ENCODE peak calls at places on chromosome 2, in nine cellular contexts. One of them, this sample, is unnamed.
A peak's percentile ranks its signal among the peaks of the same experiment; 100 is the strongest.

GRCh38 chr2:135530313-135531230 is at the start of gene ZRANB3:
- DNase-seq in fibroblast of lung: peak; percentile 98
- DNase-seq in heart left ventricle: peak; percentile 96
- DNase-seq in uterus: peak; percentile 96
- DNase-seq in upper lobe of right lung: peak; percentile 94
- DNase-seq in left lung: peak; percentile 89
- DNase-seq in HCT116: peak; percentile 97
- DNase-seq in effector memory CD4-positive, alpha-beta T cell: peak; percentile 93
- DNase-seq in aorta: peak; percentile 94
- DNase-seq in this sample: peak; percentile 91

GRCh38 chr2:225293638-225294037 is 105.9 kb upstream of the NYAP2 start:
- DNase-seq in heart left ventricle: no peak
- DNase-seq in aorta: no peak
- DNase-seq in effector memory CD4-positive, alpha-beta T cell: no peak
- DNase-seq in fibroblast of lung: no peak
- DNase-seq in left lung: no peak
- DNase-seq in HCT116: no peak
- DNase-seq in uterus: no peak
- DNase-seq in upper lobe of right lung: no peak
- DNase-seq in this sample: no peak

GRCh38 chr2:47572136-47572535 is 169.2 kb downstream of the MSH2 start:
- DNase-seq in HCT116: no peak
- DNase-seq in left lung: no peak
- DNase-seq in heart left ventricle: no peak
- DNase-seq in uterus: no peak
- DNase-seq in fibroblast of lung: no peak
- DNase-seq in upper lobe of right lung: no peak
- DNase-seq in effector memory CD4-positive, alpha-beta T cell: no peak
- DNase-seq in aorta: no peak
- DNase-seq in this sample: no peak

GRCh38 chr2:237411683-237412349 is 2.1 kb downstream of the COL6A3 start:
- DNase-seq in uterus: peak; percentile 68
- DNase-seq in heart left ventricle: no peak
- DNase-seq in left lung: peak; percentile 78
- DNase-seq in aorta: peak; percentile 76
- DNase-seq in upper lobe of right lung: no peak
- DNase-seq in fibroblast of lung: peak; percentile 66
- DNase-seq in HCT116: no peak
- DNase-seq in effector memory CD4-positive, alpha-beta T cell: no peak
- DNase-seq in this sample: no peak

GRCh38 chr2:160635488-160635887 is 141.9 kb upstream of the RBMS1 start:
- DNase-seq in upper lobe of right lung: no peak
- DNase-seq in heart left ventricle: peak; percentile 60
- DNase-seq in uterus: no peak
- DNase-seq in left lung: no peak
- DNase-seq in HCT116: no peak
- DNase-seq in effector memory CD4-positive, alpha-beta T cell: no peak
- DNase-seq in fibroblast of lung: peak; percentile 35
- DNase-seq in aorta: no peak
- DNase-seq in this sample: no peak

GRCh38 chr2:95530734-95531133 is 46.2 kb upstream of the TRIM43B start:
- DNase-seq in left lung: no peak
- DNase-seq in fibroblast of lung: peak; percentile 26
- DNase-seq in uterus: no peak
- DNase-seq in heart left ventricle: no peak
- DNase-seq in upper lobe of right lung: no peak
- DNase-seq in HCT116: no peak
- DNase-seq in effector memory CD4-positive, alpha-beta T cell: no peak
- DNase-seq in aorta: no peak
- DNase-seq in this sample: no peak

GRCh38 chr2:23647563-23647962 is 262.6 kb downstream of the KLHL29 start:
- DNase-seq in effector memory CD4-positive, alpha-beta T cell: no peak
- DNase-seq in HCT116: no peak
- DNase-seq in heart left ventricle: no peak
- DNase-seq in aorta: no peak
- DNase-seq in uterus: no peak
- DNase-seq in fibroblast of lung: no peak
- DNase-seq in left lung: peak; percentile 72
- DNase-seq in upper lobe of right lung: no peak
- DNase-seq in this sample: no peak

GRCh38 chr2:12796617-12797016 is 79.9 kb downstream of the TRIB2 start:
- DNase-seq in HCT116: no peak
- DNase-seq in uterus: no peak
- DNase-seq in effector memory CD4-positive, alpha-beta T cell: no peak
- DNase-seq in fibroblast of lung: peak; percentile 36
- DNase-seq in aorta: no peak
- DNase-seq in heart left ventricle: peak; percentile 81
- DNase-seq in left lung: no peak
- DNase-seq in upper lobe of right lung: no peak
- DNase-seq in this sample: no peak

GRCh38 chr2:197130318-197130717 is 180.3 kb downstream of the ANKRD44 start:
- DNase-seq in effector memory CD4-positive, alpha-beta T cell: no peak
- DNase-seq in fibroblast of lung: no peak
- DNase-seq in upper lobe of right lung: no peak
- DNase-seq in HCT116: no peak
- DNase-seq in heart left ventricle: no peak
- DNase-seq in left lung: no peak
- DNase-seq in uterus: no peak
- DNase-seq in aorta: no peak
- DNase-seq in this sample: no peak

GRCh38 chr2:20992201-20992711 is 51.6 kb downstream of the APOB start:
- DNase-seq in HCT116: no peak
- DNase-seq in uterus: peak; percentile 58
- DNase-seq in heart left ventricle: no peak
- DNase-seq in aorta: peak; percentile 84
- DNase-seq in upper lobe of right lung: no peak
- DNase-seq in fibroblast of lung: no peak
- DNase-seq in left lung: no peak
- DNase-seq in effector memory CD4-positive, alpha-beta T cell: no peak
- DNase-seq in this sample: no peak

GRCh38 chr2:190277234-190278112 is 42.2 kb downstream of the HIBCH start:
- DNase-seq in fibroblast of lung: peak; percentile 65
- DNase-seq in effector memory CD4-positive, alpha-beta T cell: no peak
- DNase-seq in upper lobe of right lung: no peak
- DNase-seq in uterus: no peak
- DNase-seq in heart left ventricle: no peak
- DNase-seq in left lung: no peak
- DNase-seq in aorta: no peak
- DNase-seq in HCT116: peak; percentile 56
- DNase-seq in this sample: no peak

GRCh38 chr2:162710282-162710891 is 128.2 kb downstream of the KCNH7 start:
- DNase-seq in aorta: no peak
- DNase-seq in heart left ventricle: no peak
- DNase-seq in left lung: no peak
- DNase-seq in effector memory CD4-positive, alpha-beta T cell: no peak
- DNase-seq in upper lobe of right lung: no peak
- DNase-seq in fibroblast of lung: no peak
- DNase-seq in uterus: no peak
- DNase-seq in HCT116: no peak
- DNase-seq in this sample: peak; percentile 53

GRCh38 chr2:45002661-45003210 is 6.5 kb downstream of the SIX2 start:
- DNase-seq in HCT116: no peak
- DNase-seq in aorta: no peak
- DNase-seq in heart left ventricle: no peak
- DNase-seq in effector memory CD4-positive, alpha-beta T cell: no peak
- DNase-seq in left lung: no peak
- DNase-seq in fibroblast of lung: no peak
- DNase-seq in upper lobe of right lung: no peak
- DNase-seq in uterus: no peak
- DNase-seq in this sample: no peak

GRCh38 chr2:217695033-217695520 is 307.7 kb downstream of the TNS1 start:
- DNase-seq in upper lobe of right lung: no peak
- DNase-seq in heart left ventricle: no peak
- DNase-seq in fibroblast of lung: peak; percentile 88
- DNase-seq in left lung: no peak
- DNase-seq in uterus: no peak
- DNase-seq in HCT116: no peak
- DNase-seq in effector memory CD4-positive, alpha-beta T cell: no peak
- DNase-seq in aorta: no peak
- DNase-seq in this sample: no peak

GRCh38 chr2:240963065-240963375 is 35.4 kb upstream of the SNED1 start:
- DNase-seq in heart left ventricle: no peak
- DNase-seq in fibroblast of lung: no peak
- DNase-seq in HCT116: no peak
- DNase-seq in left lung: peak; percentile 59
- DNase-seq in effector memory CD4-positive, alpha-beta T cell: no peak
- DNase-seq in uterus: no peak
- DNase-seq in upper lobe of right lung: no peak
- DNase-seq in aorta: peak; percentile 68
- DNase-seq in this sample: no peak

GRCh38 chr2:129458451-129458850 is 521.0 kb upstream of the RAB6C start:
- DNase-seq in aorta: no peak
- DNase-seq in left lung: no peak
- DNase-seq in uterus: no peak
- DNase-seq in fibroblast of lung: no peak
- DNase-seq in upper lobe of right lung: no peak
- DNase-seq in heart left ventricle: no peak
- DNase-seq in effector memory CD4-positive, alpha-beta T cell: no peak
- DNase-seq in HCT116: no peak
- DNase-seq in this sample: no peak

DNA sequence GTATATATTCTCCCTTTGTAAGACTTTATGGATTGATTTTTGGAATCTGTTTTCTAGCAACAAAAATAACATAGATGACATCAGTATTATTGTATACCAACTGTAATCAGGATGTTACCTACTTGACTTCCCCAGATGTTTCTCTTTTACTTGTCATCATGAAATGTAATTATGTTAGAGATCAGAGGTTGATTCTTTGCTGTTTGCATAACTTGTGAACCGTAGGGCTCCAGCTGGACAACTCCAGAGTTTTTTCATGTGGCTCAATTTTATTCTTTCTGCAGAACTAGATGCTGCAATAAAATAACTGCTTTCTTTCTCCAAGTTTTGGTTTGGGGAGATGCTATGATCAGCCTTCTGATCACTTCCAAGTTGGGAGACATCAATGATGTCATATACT is 58.1 kb downstream of the SPOPL start:
- DNase-seq in heart left ventricle: no peak
- DNase-seq in left lung: no peak
- DNase-seq in uterus: no peak
- DNase-seq in effector memory CD4-positive, alpha-beta T cell: no peak
- DNase-seq in aorta: no peak
- DNase-seq in upper lobe of right lung: no peak
- DNase-seq in fibroblast of lung: peak; percentile 22
- DNase-seq in HCT116: no peak
- DNase-seq in this sample: no peak
- H3K36me3 ChIP-seq in heart left ventricle: no peaks in the 10 kb centered on the region
- H3K36me3 ChIP-seq in left lung: peaks cover 57% of the 10 kb centered on the region
- H3K36me3 ChIP-seq in uterus: no peaks in the 10 kb centered on the region
- H3K36me3 ChIP-seq in effector memory CD4-positive, alpha-beta T cell: peaks cover 5% of the 10 kb centered on the region
- H3K36me3 ChIP-seq in aorta: no peaks in the 10 kb centered on the region
- H3K36me3 ChIP-seq in upper lobe of right lung: peaks cover 36% of the 10 kb centered on the region
- H3K36me3 ChIP-seq in fibroblast of lung: no peaks in the 10 kb centered on the region
- H3K36me3 ChIP-seq in HCT116: peaks cover 4% of the 10 kb centered on the region
- H3K36me3 ChIP-seq in this sample: no peaks in the 10 kb centered on the region

DNA sequence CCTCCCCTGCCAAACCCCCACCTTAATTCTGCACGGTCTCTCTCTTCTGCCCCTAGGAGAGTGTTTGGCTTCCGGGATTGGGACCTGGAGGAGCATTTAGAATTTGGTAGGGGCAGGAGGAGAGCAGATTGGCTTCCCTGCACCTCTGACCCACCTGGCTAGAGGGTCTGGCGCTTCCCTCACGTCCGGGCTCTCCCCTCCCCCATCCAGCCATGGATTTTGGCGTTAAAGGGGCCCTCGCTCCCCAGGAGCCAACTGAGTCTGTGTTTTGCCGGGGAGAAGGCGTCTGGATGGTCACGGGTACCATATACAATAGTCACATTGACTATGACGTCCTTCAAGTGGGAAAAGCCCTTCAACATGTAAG is 6.5 kb downstream of the HOXD3 start:
- DNase-seq in HCT116: no peak
- DNase-seq in left lung: no peak
- DNase-seq in upper lobe of right lung: no peak
- DNase-seq in aorta: no peak
- DNase-seq in uterus: no peak
- DNase-seq in heart left ventricle: no peak
- DNase-seq in effector memory CD4-positive, alpha-beta T cell: no peak
- DNase-seq in fibroblast of lung: no peak
- DNase-seq in this sample: no peak
- H3K4me3 ChIP-seq in HCT116: no peak overlapping the region
- H3K4me3 ChIP-seq in left lung: no peak overlapping the region
- H3K4me3 ChIP-seq in upper lobe of right lung: no peak overlapping the region
- H3K4me3 ChIP-seq in aorta: no peak overlapping the region
- H3K4me3 ChIP-seq in uterus: no peak overlapping the region
- H3K4me3 ChIP-seq in heart left ventricle: no peak overlapping the region
- H3K4me3 ChIP-seq in effector memory CD4-positive, alpha-beta T cell: no peak overlapping the region
- H3K4me3 ChIP-seq in fibroblast of lung: no peak overlapping the region
- H3K4me3 ChIP-seq in this sample: no peak overlapping the region

DNA sequence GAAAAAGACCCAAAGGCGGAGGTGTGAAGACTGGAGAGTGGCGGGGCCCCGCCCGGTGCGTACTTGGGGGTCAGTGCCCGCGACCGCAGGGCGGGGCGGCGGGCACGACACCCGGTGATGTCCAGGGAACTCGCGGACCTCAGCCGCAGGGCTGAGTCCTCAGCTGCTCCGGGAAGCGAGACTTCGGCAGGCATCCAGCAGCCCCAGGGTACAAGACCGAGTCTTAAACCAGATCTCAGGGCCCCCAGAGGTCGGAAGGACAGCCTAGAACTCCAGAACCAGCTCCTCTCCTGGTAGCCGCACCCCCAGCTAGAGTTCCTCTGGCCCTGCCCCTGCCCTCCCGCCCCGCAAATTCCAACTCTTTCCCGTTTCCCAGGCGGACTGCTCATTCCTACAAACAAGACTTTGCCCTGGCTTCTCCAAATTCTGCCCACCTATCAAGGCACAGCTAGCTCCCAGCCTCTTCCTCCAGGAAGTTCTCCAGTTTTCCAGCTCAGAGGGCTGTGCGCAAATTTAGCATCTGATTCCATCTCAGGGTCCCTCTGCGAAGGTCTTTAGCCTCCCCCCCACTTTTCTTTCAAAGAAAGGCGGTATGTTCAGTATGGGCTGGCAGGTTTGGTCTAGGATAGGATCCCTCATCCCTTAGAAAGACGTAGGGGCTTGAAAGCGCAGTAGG is 26.0 kb upstream of the NOTO start:
- DNase-seq in HCT116: no peak
- DNase-seq in aorta: no peak
- DNase-seq in uterus: peak; percentile 18
- DNase-seq in left lung: peak; percentile 77
- DNase-seq in upper lobe of right lung: no peak
- DNase-seq in effector memory CD4-positive, alpha-beta T cell: no peak
- DNase-seq in heart left ventricle: no peak
- DNase-seq in fibroblast of lung: no peak
- DNase-seq in this sample: peak; percentile 25
- H3K36me3 ChIP-seq in HCT116: no peaks in the 10 kb centered on the region
- H3K36me3 ChIP-seq in aorta: no peaks in the 10 kb centered on the region
- H3K36me3 ChIP-seq in uterus: no peaks in the 10 kb centered on the region
- H3K36me3 ChIP-seq in left lung: no peaks in the 10 kb centered on the region
- H3K36me3 ChIP-seq in upper lobe of right lung: no peaks in the 10 kb centered on the region
- H3K36me3 ChIP-seq in effector memory CD4-positive, alpha-beta T cell: no peaks in the 10 kb centered on the region
- H3K36me3 ChIP-seq in heart left ventricle: no peaks in the 10 kb centered on the region
- H3K36me3 ChIP-seq in fibroblast of lung: no peaks in the 10 kb centered on the region
- H3K36me3 ChIP-seq in this sample: no peaks in the 10 kb centered on the region

DNA sequence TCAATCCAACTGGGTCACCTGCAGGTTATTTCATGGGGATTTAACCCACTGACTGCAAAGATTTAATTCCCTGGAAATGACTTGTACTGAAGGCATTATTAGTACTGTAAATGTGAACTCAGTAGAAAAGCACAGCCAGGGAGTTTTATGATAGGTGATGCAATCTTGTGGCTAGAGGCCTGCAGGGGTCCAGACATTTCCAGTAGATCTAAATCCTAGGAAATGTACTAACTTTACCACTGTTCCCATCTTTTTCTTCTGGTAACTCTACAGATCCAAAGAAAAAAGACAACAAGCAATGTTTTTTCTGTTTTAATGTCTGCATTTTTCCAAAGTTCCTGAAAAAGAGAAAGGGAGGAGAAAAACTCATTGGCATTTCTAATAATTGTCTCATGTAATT is 500.1 kb downstream of the ARHGAP15 start:
- DNase-seq in fibroblast of lung: peak; percentile 73
- DNase-seq in HCT116: no peak
- DNase-seq in heart left ventricle: no peak
- DNase-seq in uterus: no peak
- DNase-seq in aorta: no peak
- DNase-seq in left lung: no peak
- DNase-seq in upper lobe of right lung: no peak
- DNase-seq in effector memory CD4-positive, alpha-beta T cell: no peak
- DNase-seq in this sample: no peak
- H3K4me3 ChIP-seq in fibroblast of lung: no peak overlapping the region
- H3K4me3 ChIP-seq in HCT116: no peak overlapping the region
- H3K4me3 ChIP-seq in heart left ventricle: no peak overlapping the region
- H3K4me3 ChIP-seq in uterus: no peak overlapping the region
- H3K4me3 ChIP-seq in aorta: no peak overlapping the region
- H3K4me3 ChIP-seq in left lung: no peak overlapping the region
- H3K4me3 ChIP-seq in upper lobe of right lung: no peak overlapping the region
- H3K4me3 ChIP-seq in effector memory CD4-positive, alpha-beta T cell: no peak overlapping the region
- H3K4me3 ChIP-seq in this sample: no peak overlapping the region

This sample was measured in pancreas.